ENCODE peak calls at places on chromosomes 16 and 17, in four cellular contexts. E is heart left ventricle, V is ovary, H is stomach. Z is an unnamed sample. For H3K4me1, the result is how much of the 10 kb centered on the place peaks cover.

GRCh38 chr17:6793748-6794493 is 17.9 kb downstream of the FBXO39 start:
- DNase-seq in E (no peak), V (no peak), H (no peak), Z (no peak)

GRCh38 chr16:1543085-1543896 is 9.8 kb downstream of the TMEM204 start:
- DNase-seq in E (peak), V (peak), H (peak), Z (no peak)

GRCh38 chr17:28540231-28540630 is 12.2 kb downstream of the UNC119 start:
- DNase-seq in E (no peak), V (no peak), H (no peak), Z (no peak)

GRCh38 chr16:85366031-85366763 is 246.9 kb upstream of the GSE1 start:
- DNase-seq in E (no peak), V (no peak), H (no peak), Z (no peak)

GRCh38 chr16:35733278-35733965 is 2274.0 kb downstream of the TP53TG3F start:
- DNase-seq in E (no peak), V (no peak), H (no peak), Z (peak)

GRCh38 chr16:51392651-51393187 is 241.6 kb upstream of the SALL1 start:
- DNase-seq in E (no peak), V (peak), H (no peak), Z (no peak)

GRCh38 chr17:11135819-11136218 is 105.2 kb upstream of the SHISA6 start:
- DNase-seq in E (no peak), V (no peak), H (no peak), Z (no peak)

GRCh38 chr17:29930399-29931010 is 477 bp upstream of the SSH2 start:
- DNase-seq in E (no peak), V (no peak), H (no peak), Z (no peak)

GRCh38 chr17:869567-870530 is 87.7 kb downstream of the MRM3 start:
- DNase-seq in E (peak), V (no peak), H (peak), Z (no peak)

GRCh38 chr16:28623172-28623711 is 13.4 kb upstream of the SULT1A1 start:
- DNase-seq in E (peak), V (no peak), H (peak), Z (no peak)

GRCh38 chr16:27109666-27110523 is 43.2 kb downstream of the C16orf82 start:
- DNase-seq in E (peak), V (peak), H (peak), Z (no peak)

GRCh38 chr17:82396601-82397435 is 21.3 kb upstream of the HEXD start:
- DNase-seq in E (peak), V (no peak), H (no peak), Z (no peak)

GRCh38 chr16:73956592-73957495 is 339.8 kb upstream of the PSMD7 start:
- DNase-seq in E (peak), V (peak), H (peak), Z (no peak)

GRCh38 chr17:50550661-50551432 is 3.9 kb downstream of the SPATA20 start:
- DNase-seq in E (peak), V (peak), H (peak), Z (no peak)

GRCh38 chr17:78226752-78227454 is 4.5 kb upstream of the TMEM235 start:
- DNase-seq in E (no peak), V (no peak), H (no peak), Z (no peak)

GRCh38 chr16:74076568-74076967 is 220.0 kb upstream of the PSMD7 start:
- DNase-seq in E (no peak), V (no peak), H (no peak), Z (no peak)

GRCh38 chr16:13245713-13246377 is 344.4 kb downstream of the SHISA9 start:
- DNase-seq in E (no peak), V (no peak), H (no peak), Z (no peak)

GRCh38 chr16:31138621-31139578 is 3.4 kb upstream of the PRSS8 start:
- DNase-seq in E (peak), V (no peak), H (peak), Z (no peak)

GRCh38 chr16:19179890-19180490 is 11.9 kb downstream of the SYT17 start:
- DNase-seq in E (peak), V (no peak), H (peak), Z (no peak)

GRCh38 chr17:77882040-77882439 is 76.5 kb upstream of the TNRC6C start:
- DNase-seq in E (no peak), V (no peak), H (no peak), Z (no peak)

GRCh38 chr16:9092282-9092962 is 978 bp downstream of the HAPSTR1 start:
- DNase-seq in E (peak), V (peak), H (peak), Z (no peak)

GRCh38 chr17:31550389-31551056 is 159.0 kb downstream of the RAB11FIP4 start:
- DNase-seq in E (no peak), V (no peak), H (no peak), Z (no peak)

GRCh38 chr17:44775838-44776621 is 17.2 kb downstream of the ADAM11 start:
- DNase-seq in E (peak), V (no peak), H (peak), Z (no peak)

GRCh38 chr16:86568677-86569623 is 2.3 kb downstream of the FOXC2 start:
- DNase-seq in E (no peak), V (no peak), H (no peak), Z (no peak)

GRCh38 chr17:9729735-9730420 is 61.5 kb downstream of the DHRS7C start:
- DNase-seq in E (no peak), V (no peak), H (no peak), Z (no peak)

GRCh38 chr16:84597518-84598390 is 20.1 kb downstream of the COTL1 start:
- DNase-seq in E (no peak), V (no peak), H (no peak), Z (no peak)

GRCh38 chr17:27669136-27669535 is 38.1 kb downstream of the LGALS9 start:
- DNase-seq in E (no peak), V (no peak), H (no peak), Z (no peak)

GRCh38 chr17:42016411-42016831 is 818 bp downstream of the DNAJC7 start:
- DNase-seq in E (no peak), V (no peak), H (no peak), Z (no peak)
- H3K4me1 ChIP-seq in E (half or more), V (under half), H (half or more), Z (half or more)

GRCh38 chr17:68346448-68346847 is 55.2 kb downstream of the ARSG start:
- DNase-seq in E (peak), V (no peak), H (peak), Z (no peak)
- H3K4me1 ChIP-seq in E (under half), V (under half), H (under half), Z (under half)

GRCh38 chr17:51613255-51613654 is 352.9 kb downstream of the UTP18 start:
- DNase-seq in E (no peak), V (no peak), H (no peak), Z (no peak)
- H3K4me1 ChIP-seq in E (under half), V (under half), H (under half), Z (under half)

DNA sequence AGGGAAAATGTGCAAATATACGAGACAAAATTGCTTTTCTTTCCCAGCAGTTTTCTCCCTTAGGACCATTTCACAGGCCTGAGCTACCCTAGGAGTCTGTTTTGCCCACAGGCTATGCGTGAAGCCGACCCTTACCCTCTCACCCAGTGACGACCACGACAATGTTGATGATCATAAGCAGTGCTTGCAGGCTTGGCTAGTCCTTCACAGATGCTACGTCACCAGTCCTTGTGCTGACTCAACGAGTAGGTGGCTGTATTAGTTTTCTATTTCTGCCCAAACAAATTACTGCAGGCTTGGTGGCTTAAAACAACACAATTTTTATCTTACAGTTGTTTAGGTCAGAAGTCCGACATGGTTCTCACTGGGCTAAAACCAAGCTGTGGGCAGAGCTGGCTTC is 574.6 kb upstream of the HSBP1 start:
- DNase-seq in E (no peak), V (no peak), H (no peak), Z (no peak)
- H3K4me1 ChIP-seq in E (under half), V (under half), H (under half), Z (under half)

DNA sequence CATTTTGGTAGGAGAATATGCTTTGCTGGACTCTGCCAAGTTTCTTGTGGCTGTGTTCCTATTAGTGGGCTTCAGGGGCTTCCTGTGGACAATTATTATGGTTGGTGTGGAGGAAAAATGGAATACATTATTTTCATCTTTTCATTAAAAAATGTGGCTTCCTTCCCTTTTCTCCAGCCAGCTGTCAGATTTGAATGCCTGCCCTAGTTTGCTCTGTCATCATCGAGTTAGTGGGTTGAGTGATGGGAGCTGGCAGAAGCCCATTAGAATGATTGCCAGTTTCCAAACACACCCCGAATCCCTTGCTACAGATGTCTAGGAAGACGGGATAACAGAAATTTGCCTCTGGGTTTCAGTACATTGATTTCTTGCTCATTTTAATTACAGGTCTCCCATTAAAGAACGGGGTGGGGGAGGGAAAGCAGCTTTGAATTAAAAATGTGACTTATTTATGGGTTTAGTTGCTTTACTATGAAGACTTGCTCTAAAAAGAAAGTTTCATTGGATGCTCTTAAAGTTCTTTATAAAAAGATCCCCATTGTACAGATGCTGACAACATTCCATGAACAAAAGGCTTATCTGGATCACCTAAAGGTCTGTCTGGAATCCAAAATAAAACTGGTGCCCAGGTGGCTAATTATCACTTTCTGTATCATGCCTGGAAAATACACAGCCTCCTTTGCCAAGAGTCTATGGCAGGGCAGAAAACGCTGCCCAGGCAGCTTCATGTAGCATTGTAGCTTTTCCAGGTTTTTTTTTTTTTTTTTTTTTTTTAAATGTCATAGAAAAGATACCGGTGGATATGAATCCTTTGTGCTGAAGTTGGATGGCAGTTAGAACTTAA is 103.6 kb downstream of the PRKCA start:
- DNase-seq in E (no peak), V (no peak), H (no peak), Z (no peak)
- H3K4me1 ChIP-seq in E (under half), V (under half), H (under half), Z (under half)

GRCh38 chr17:46815474-46816353 is 2.8 kb downstream of the WNT3 start:
- DNase-seq in E (no peak), V (no peak), H (no peak), Z (no peak)

GRCh38 chr17:46811978-46812583 is 6.4 kb downstream of the WNT3 start:
- DNase-seq in E (no peak), V (no peak), H (no peak), Z (no peak)

GRCh38 chr17:46812624-46813318 is 5.7 kb downstream of the WNT3 start:
- DNase-seq in E (no peak), V (no peak), H (no peak), Z (no peak)

GRCh38 chr17:46813920-46814319 is 4.6 kb downstream of the WNT3 start:
- DNase-seq in E (no peak), V (no peak), H (no peak), Z (no peak)

GRCh38 chr17:46814446-46814845 is 4.0 kb downstream of the WNT3 start:
- DNase-seq in E (no peak), V (no peak), H (no peak), Z (no peak)
- H3K4me1 ChIP-seq in E (under half), V (under half), H (under half), Z (under half)

GRCh38 chr17:63917646-63918045 is 993 bp downstream of the GH1 start:
- DNase-seq in E (no peak), V (no peak), H (no peak), Z (no peak)

GRCh38 chr17:63914471-63914870 is 3.4 kb upstream of the CSHL1 start:
- DNase-seq in E (no peak), V (no peak), H (no peak), Z (no peak)

GRCh38 chr17:63916566-63917185 is 2.0 kb downstream of the GH1 start:
- DNase-seq in E (no peak), V (no peak), H (no peak), Z (no peak)

GRCh38 chr17:63918305-63918704 is 334 bp downstream of the GH1 start:
- DNase-seq in E (no peak), V (no peak), H (no peak), Z (no peak)

GRCh38 chr17:63919311-63919723 is 678 bp upstream of the GH1 start:
- DNase-seq in E (peak), V (peak), H (peak), Z (no peak)
- H3K4me1 ChIP-seq in E (under half), V (under half), H (under half), Z (under half)

GRCh38 chr17:64778102-64778366 is 115.9 kb upstream of the SMURF2 start:
- DNase-seq in E (no peak), V (no peak), H (no peak), Z (no peak)
- H3K4me1 ChIP-seq in E (half or more), V (under half), H (half or more), Z (half or more)

DNA sequence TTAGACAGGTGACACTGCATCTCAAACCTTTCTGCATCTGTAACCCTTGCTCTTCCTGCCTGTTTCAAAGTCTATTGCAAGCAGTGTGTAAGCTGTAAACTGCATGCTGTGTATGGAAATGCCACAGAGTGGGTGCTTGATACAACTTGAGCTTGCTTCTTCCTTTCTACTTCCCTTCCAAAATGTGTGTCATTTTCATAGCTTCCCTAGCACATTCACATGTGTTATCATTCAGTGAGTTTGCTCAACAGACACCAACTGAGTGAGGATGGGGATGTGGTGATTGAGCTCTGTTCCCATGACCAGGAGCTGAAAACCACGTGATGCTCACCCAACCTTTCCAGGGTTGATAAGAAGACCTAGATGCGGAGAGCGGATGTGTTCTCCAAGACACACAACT is 111.1 kb downstream of the VAT1L start:
- DNase-seq in E (no peak), V (no peak), H (no peak), Z (no peak)
- H3K4me1 ChIP-seq in E (under half), V (under half), H (under half), Z (under half)